ENCODE peak calls at places on chromosome 7, in five cellular contexts. One of them, this sample, is unnamed.

GRCh38 chr7:74401137-74401859 is 52.4 kb upstream of the GTF2IRD1 start:
- DNase-seq in kidney epithelial cell: no peak
- DNase-seq in uterus: peak; percentile 74
- DNase-seq in transverse colon: peak; percentile 77
- DNase-seq in hepatocyte: peak; percentile 81
- DNase-seq in this sample: peak; percentile 52

GRCh38 chr7:127943541-127944521 is 87.4 kb downstream of the LRRC4 start:
- DNase-seq in kidney epithelial cell: no peak
- DNase-seq in uterus: no peak
- DNase-seq in transverse colon: no peak
- DNase-seq in hepatocyte: peak; percentile 61
- DNase-seq in this sample: peak; percentile 62

GRCh38 chr7:110531186-110531585 is 559.7 kb upstream of the LRRN3 start:
- DNase-seq in kidney epithelial cell: no peak
- DNase-seq in uterus: no peak
- DNase-seq in transverse colon: no peak
- DNase-seq in hepatocyte: peak; percentile 1
- DNase-seq in this sample: no peak

GRCh38 chr7:157617401-157617800 is 280.6 kb downstream of the DNAJB6 start:
- DNase-seq in kidney epithelial cell: no peak
- DNase-seq in uterus: no peak
- DNase-seq in transverse colon: no peak
- DNase-seq in hepatocyte: no peak
- DNase-seq in this sample: no peak

GRCh38 chr7:19060870-19061269 is 56.6 kb downstream of the TWIST1 start:
- DNase-seq in kidney epithelial cell: no peak
- DNase-seq in uterus: no peak
- DNase-seq in transverse colon: no peak
- DNase-seq in hepatocyte: no peak
- DNase-seq in this sample: no peak

GRCh38 chr7:36906448-36906847 is 182.2 kb upstream of the AOAH start:
- DNase-seq in kidney epithelial cell: no peak
- DNase-seq in uterus: no peak
- DNase-seq in transverse colon: no peak
- DNase-seq in hepatocyte: peak; percentile 34
- DNase-seq in this sample: no peak

GRCh38 chr7:136741941-136742340 is 126.5 kb upstream of the CHRM2 start:
- DNase-seq in kidney epithelial cell: no peak
- DNase-seq in uterus: no peak
- DNase-seq in transverse colon: no peak
- DNase-seq in hepatocyte: no peak
- DNase-seq in this sample: no peak

GRCh38 chr7:114293289-114294012 is 121.2 kb upstream of the FOXP2 start:
- DNase-seq in kidney epithelial cell: no peak
- DNase-seq in uterus: no peak
- DNase-seq in transverse colon: no peak
- DNase-seq in hepatocyte: peak; percentile 12
- DNase-seq in this sample: no peak

GRCh38 chr7:146096994-146097393 is 19.6 kb upstream of the CNTNAP2 start:
- DNase-seq in kidney epithelial cell: no peak
- DNase-seq in uterus: no peak
- DNase-seq in transverse colon: no peak
- DNase-seq in hepatocyte: no peak
- DNase-seq in this sample: no peak

GRCh38 chr7:69374036-69374420 is 224.2 kb upstream of the AUTS2 start:
- DNase-seq in kidney epithelial cell: no peak
- DNase-seq in uterus: peak; percentile 47
- DNase-seq in transverse colon: peak; percentile 7
- DNase-seq in hepatocyte: peak; percentile 23
- DNase-seq in this sample: no peak

GRCh38 chr7:28472332-28472731 is 60.0 kb downstream of the CREB5 start:
- DNase-seq in kidney epithelial cell: no peak
- DNase-seq in uterus: no peak
- DNase-seq in transverse colon: no peak
- DNase-seq in hepatocyte: no peak
- DNase-seq in this sample: no peak
- TF ChIP-seq CTCF in kidney epithelial cell: no peak
- TF ChIP-seq CTCF in uterus: no peak
- TF ChIP-seq CTCF in transverse colon: no peak
- TF ChIP-seq CTCF in hepatocyte: no peak
- TF ChIP-seq CTCF in this sample: no peak

DNA sequence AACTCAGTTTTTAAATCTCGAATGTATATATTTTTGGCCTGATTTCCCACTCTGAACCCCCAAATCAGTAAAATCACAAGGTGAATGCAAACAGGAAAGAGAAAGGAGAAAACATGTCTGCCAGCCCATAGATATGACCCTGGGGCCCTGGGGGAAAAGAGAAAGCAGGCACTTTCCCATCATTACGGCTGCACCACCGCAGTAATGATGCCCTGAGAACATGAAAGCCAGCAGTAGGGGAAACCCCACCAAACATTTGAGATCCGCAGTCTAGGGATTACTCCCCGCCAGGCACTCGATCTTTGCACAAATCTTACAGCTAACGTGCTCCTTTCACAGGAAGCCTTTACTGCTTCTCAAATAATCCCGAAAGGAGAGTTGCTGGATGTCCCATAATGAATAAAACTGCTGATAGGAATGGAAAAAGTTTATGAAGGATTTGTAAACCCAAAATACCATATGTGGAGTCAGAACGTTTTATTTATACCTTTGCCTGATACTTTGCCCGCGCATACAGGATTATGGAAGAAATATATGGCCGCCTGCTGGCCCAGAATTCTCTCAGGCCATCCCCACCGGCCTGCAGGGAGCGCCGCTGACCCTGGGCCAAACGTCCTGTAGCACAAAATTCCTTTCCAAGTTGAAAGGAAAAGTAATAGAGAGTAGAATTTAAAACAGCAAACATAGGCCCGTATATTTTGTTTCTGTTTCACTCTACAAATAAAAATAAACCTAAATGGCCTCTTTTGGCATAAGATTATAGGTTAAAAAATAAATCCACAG is 180.0 kb upstream of the INHBA start:
- DNase-seq in kidney epithelial cell: no peak
- DNase-seq in uterus: no peak
- DNase-seq in transverse colon: no peak
- DNase-seq in hepatocyte: no peak
- DNase-seq in this sample: no peak
- TF ChIP-seq CTCF in kidney epithelial cell: no peak
- TF ChIP-seq CTCF in uterus: no peak
- TF ChIP-seq CTCF in transverse colon: no peak
- TF ChIP-seq CTCF in hepatocyte: no peak
- TF ChIP-seq CTCF in this sample: no peak

GRCh38 chr7:142646274-142646895 is 102.9 kb upstream of the PRSS1 start:
- DNase-seq in kidney epithelial cell: no peak
- DNase-seq in uterus: no peak
- DNase-seq in transverse colon: no peak
- DNase-seq in hepatocyte: no peak
- DNase-seq in this sample: no peak
- TF ChIP-seq CTCF in kidney epithelial cell: no peak
- TF ChIP-seq CTCF in uterus: no peak
- TF ChIP-seq CTCF in transverse colon: no peak
- TF ChIP-seq CTCF in hepatocyte: no peak
- TF ChIP-seq CTCF in this sample: no peak

DNA sequence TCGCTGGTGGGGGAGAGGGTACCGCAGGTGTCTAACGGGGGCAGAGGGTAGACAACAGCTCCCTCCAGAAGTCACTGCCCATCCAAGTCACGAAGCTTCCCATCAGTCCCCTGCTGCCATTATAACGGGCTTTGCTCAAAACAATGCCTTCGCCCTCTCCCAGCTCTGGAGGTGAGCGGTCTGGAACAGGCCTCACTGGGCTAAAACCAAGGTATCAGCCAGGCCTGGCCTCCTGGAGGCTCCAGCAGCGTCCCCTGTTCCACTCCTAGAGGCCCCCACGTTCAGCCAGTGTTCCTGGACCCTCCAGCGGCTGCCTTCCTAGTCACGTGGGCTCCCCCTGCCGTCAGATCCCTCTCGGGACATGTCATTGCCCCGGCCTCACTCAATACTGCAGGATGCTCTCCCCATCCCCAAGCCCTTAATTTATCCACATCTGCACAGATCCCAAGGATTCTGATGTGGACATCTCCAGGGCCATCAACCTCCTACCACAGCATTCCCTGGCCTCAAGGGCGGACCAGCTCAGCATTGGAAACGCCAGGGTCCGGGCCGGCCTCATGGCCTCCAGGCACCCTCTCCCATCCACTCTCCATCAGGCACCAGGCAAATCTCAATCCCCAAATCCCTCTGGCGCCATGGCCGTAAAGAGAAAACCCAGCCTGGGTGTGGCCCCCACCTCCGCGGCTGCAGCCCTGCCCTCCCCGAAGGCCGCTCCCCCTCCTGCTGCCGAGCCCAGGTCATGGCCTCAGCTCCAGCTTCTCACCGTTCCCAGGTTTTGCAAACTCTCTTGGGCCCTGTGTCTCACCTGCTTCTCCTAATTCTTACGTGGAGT is 104.1 kb upstream of the FAM20C start:
- DNase-seq in kidney epithelial cell: no peak
- DNase-seq in uterus: peak; percentile 13
- DNase-seq in transverse colon: no peak
- DNase-seq in hepatocyte: peak; percentile 5
- DNase-seq in this sample: no peak
- TF ChIP-seq CTCF in kidney epithelial cell: peak; percentile 11
- TF ChIP-seq CTCF in uterus: no peak
- TF ChIP-seq CTCF in transverse colon: no peak
- TF ChIP-seq CTCF in hepatocyte: no peak
- TF ChIP-seq CTCF in this sample: no peak

DNA sequence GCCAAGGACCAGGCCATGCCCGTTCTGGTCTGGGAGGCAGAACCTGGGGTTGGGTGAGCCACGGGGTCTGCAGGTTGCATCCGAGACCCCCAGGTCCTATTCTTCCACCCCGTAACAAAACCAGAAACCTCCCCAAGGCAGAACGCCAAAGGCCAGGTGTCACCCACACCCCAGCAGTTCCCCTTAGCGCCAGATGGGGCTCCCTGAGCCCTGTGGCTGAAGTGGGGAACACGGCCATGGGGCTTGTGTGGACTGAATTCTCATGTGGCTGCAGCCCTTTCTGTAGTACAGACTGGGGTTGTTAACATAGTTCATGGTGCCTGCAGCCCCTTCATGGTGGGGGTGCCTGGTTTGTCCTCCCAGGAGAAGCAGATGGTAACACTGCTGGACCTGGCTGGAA is 10.2 kb downstream of the BRI3 start:
- DNase-seq in kidney epithelial cell: no peak
- DNase-seq in uterus: no peak
- DNase-seq in transverse colon: no peak
- DNase-seq in hepatocyte: peak; percentile 22
- DNase-seq in this sample: no peak
- TF ChIP-seq CTCF in kidney epithelial cell: peak; percentile 17
- TF ChIP-seq CTCF in uterus: no peak
- TF ChIP-seq CTCF in transverse colon: no peak
- TF ChIP-seq CTCF in hepatocyte: peak; percentile 11
- TF ChIP-seq CTCF in this sample: no peak

DNA sequence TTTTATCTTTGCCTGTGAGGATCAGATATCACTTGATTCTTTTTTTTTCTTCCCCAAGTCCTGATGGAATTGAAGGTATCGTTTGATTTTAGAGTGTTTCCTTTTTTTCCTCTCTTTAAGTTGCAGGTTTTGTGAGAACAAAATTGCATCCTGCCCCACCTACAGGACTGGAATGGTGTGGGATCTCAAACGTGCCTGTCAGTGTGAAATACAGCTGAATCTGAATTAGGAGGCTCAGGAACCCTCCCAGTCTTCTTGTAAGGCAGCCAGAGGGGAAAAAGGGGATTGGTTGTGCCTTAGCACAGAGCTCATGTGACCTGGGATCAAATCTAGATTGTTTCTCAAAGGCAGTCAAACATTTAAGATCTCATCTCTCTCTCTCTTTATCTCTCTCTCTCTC is 32.7 kb upstream of the KLHL7 start:
- DNase-seq in kidney epithelial cell: no peak
- DNase-seq in uterus: no peak
- DNase-seq in transverse colon: no peak
- DNase-seq in hepatocyte: no peak
- DNase-seq in this sample: no peak
- TF ChIP-seq CTCF in kidney epithelial cell: no peak
- TF ChIP-seq CTCF in uterus: no peak
- TF ChIP-seq CTCF in transverse colon: no peak
- TF ChIP-seq CTCF in hepatocyte: no peak
- TF ChIP-seq CTCF in this sample: no peak

GRCh38 chr7:99115379-99115778 is 28.5 kb downstream of the SMURF1 start:
- DNase-seq in kidney epithelial cell: no peak
- DNase-seq in uterus: no peak
- DNase-seq in transverse colon: no peak
- DNase-seq in hepatocyte: no peak
- DNase-seq in this sample: no peak

GRCh38 chr7:99116151-99116550 is 27.8 kb downstream of the SMURF1 start:
- DNase-seq in kidney epithelial cell: no peak
- DNase-seq in uterus: no peak
- DNase-seq in transverse colon: no peak
- DNase-seq in hepatocyte: no peak
- DNase-seq in this sample: no peak

GRCh38 chr7:99111591-99111990 is 32.3 kb downstream of the SMURF1 start:
- DNase-seq in kidney epithelial cell: no peak
- DNase-seq in uterus: no peak
- DNase-seq in transverse colon: no peak
- DNase-seq in hepatocyte: no peak
- DNase-seq in this sample: no peak

GRCh38 chr7:99112097-99112496 is 31.8 kb downstream of the SMURF1 start:
- DNase-seq in kidney epithelial cell: peak; percentile 53
- DNase-seq in uterus: no peak
- DNase-seq in transverse colon: no peak
- DNase-seq in hepatocyte: no peak
- DNase-seq in this sample: no peak

DNA sequence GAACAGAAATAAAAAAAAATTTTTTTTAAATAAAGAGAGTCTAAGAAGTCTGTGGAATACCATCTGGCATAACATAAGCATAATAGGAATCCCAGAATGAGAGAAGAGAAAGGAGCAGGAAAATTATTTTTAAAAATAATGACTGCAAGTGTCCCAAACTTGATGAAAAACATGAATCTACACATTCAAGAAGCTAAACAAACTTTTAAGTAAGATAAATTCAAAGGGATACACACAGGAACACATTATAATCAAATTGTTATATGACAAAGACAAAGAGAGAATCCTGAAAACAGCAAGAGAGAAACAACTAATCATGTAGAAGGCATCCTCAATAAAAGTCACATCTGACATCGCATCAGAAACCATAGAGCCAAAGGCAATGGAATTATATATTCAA is 30.9 kb downstream of the SMURF1 start:
- DNase-seq in kidney epithelial cell: no peak
- DNase-seq in uterus: no peak
- DNase-seq in transverse colon: no peak
- DNase-seq in hepatocyte: no peak
- DNase-seq in this sample: no peak
- TF ChIP-seq CTCF in kidney epithelial cell: no peak
- TF ChIP-seq CTCF in uterus: no peak
- TF ChIP-seq CTCF in transverse colon: no peak
- TF ChIP-seq CTCF in hepatocyte: no peak
- TF ChIP-seq CTCF in this sample: no peak